ENCODE peak calls at places on chromosomes 5 and 9, in four cellular contexts. One of them, this sample, is unnamed.
A peak's percentile ranks its signal among the peaks of the same experiment; 100 is the strongest.

GRCh38 chr5:6358434-6358820 is 19.9 kb downstream of the MED10 start:
- DNase-seq in stimulated activated CD8-positive, alpha-beta memory T cell treated with anti-CD3 and anti-CD28 coated beads, Interleukin-15, amount 100 ng/mL, for 4 hours: no peak
- DNase-seq in aorta: no peak
- DNase-seq in nephron progenitor cell: no peak
- DNase-seq in this sample: no peak

GRCh38 chr9:5817776-5818336 is 15.1 kb downstream of the ERMP1 start:
- DNase-seq in stimulated activated CD8-positive, alpha-beta memory T cell treated with anti-CD3 and anti-CD28 coated beads, Interleukin-15, amount 100 ng/mL, for 4 hours: no peak
- DNase-seq in aorta: no peak
- DNase-seq in nephron progenitor cell: no peak
- DNase-seq in this sample: peak; percentile 52

GRCh38 chr5:97297063-97297715 is 114.1 kb upstream of the RIOK2 start:
- DNase-seq in stimulated activated CD8-positive, alpha-beta memory T cell treated with anti-CD3 and anti-CD28 coated beads, Interleukin-15, amount 100 ng/mL, for 4 hours: no peak
- DNase-seq in aorta: no peak
- DNase-seq in nephron progenitor cell: peak; percentile 38
- DNase-seq in this sample: peak; percentile 76

GRCh38 chr9:78543353-78543752 is 246.4 kb downstream of the PSAT1 start:
- DNase-seq in nephron progenitor cell: no peak
- DNase-seq in aorta: no peak
- DNase-seq in stimulated activated CD8-positive, alpha-beta memory T cell treated with anti-CD3 and anti-CD28 coated beads, Interleukin-15, amount 100 ng/mL, for 4 hours: no peak
- DNase-seq in this sample: no peak

GRCh38 chr9:35956646-35957045 is 1.3 kb downstream of the OR2S2 start:
- DNase-seq in aorta: no peak
- DNase-seq in stimulated activated CD8-positive, alpha-beta memory T cell treated with anti-CD3 and anti-CD28 coated beads, Interleukin-15, amount 100 ng/mL, for 4 hours: no peak
- DNase-seq in nephron progenitor cell: no peak
- DNase-seq in this sample: no peak

GRCh38 chr5:79511945-79512493 is 1.9 kb downstream of the HOMER1 start:
- DNase-seq in nephron progenitor cell: no peak
- DNase-seq in aorta: no peak
- DNase-seq in stimulated activated CD8-positive, alpha-beta memory T cell treated with anti-CD3 and anti-CD28 coated beads, Interleukin-15, amount 100 ng/mL, for 4 hours: no peak
- DNase-seq in this sample: no peak

GRCh38 chr9:6557883-6558282 is 87.6 kb downstream of the GLDC start:
- DNase-seq in nephron progenitor cell: no peak
- DNase-seq in stimulated activated CD8-positive, alpha-beta memory T cell treated with anti-CD3 and anti-CD28 coated beads, Interleukin-15, amount 100 ng/mL, for 4 hours: no peak
- DNase-seq in aorta: no peak
- DNase-seq in this sample: no peak

GRCh38 chr5:150181766-150182545 is 7.9 kb upstream of the SLC6A7 start:
- DNase-seq in aorta: no peak
- DNase-seq in nephron progenitor cell: no peak
- DNase-seq in stimulated activated CD8-positive, alpha-beta memory T cell treated with anti-CD3 and anti-CD28 coated beads, Interleukin-15, amount 100 ng/mL, for 4 hours: no peak
- DNase-seq in this sample: no peak

GRCh38 chr5:135138116-135138850 is 104.3 kb upstream of the PITX1 start:
- DNase-seq in aorta: no peak
- DNase-seq in nephron progenitor cell: no peak
- DNase-seq in stimulated activated CD8-positive, alpha-beta memory T cell treated with anti-CD3 and anti-CD28 coated beads, Interleukin-15, amount 100 ng/mL, for 4 hours: no peak
- DNase-seq in this sample: no peak

GRCh38 chr9:109304350-109304749 is 16.5 kb downstream of the EPB41L4B start:
- DNase-seq in nephron progenitor cell: no peak
- DNase-seq in aorta: no peak
- DNase-seq in stimulated activated CD8-positive, alpha-beta memory T cell treated with anti-CD3 and anti-CD28 coated beads, Interleukin-15, amount 100 ng/mL, for 4 hours: no peak
- DNase-seq in this sample: no peak

GRCh38 chr5:96320797-96321196 is 112.3 kb downstream of the PCSK1 start:
- DNase-seq in aorta: no peak
- DNase-seq in stimulated activated CD8-positive, alpha-beta memory T cell treated with anti-CD3 and anti-CD28 coated beads, Interleukin-15, amount 100 ng/mL, for 4 hours: no peak
- DNase-seq in nephron progenitor cell: no peak
- DNase-seq in this sample: no peak

GRCh38 chr5:131694926-131695325 is 59.9 kb upstream of the RAPGEF6 start:
- DNase-seq in stimulated activated CD8-positive, alpha-beta memory T cell treated with anti-CD3 and anti-CD28 coated beads, Interleukin-15, amount 100 ng/mL, for 4 hours: no peak
- DNase-seq in aorta: no peak
- DNase-seq in nephron progenitor cell: no peak
- DNase-seq in this sample: no peak

GRCh38 chr5:59062986-59063683 is 480.3 kb downstream of the RAB3C start:
- DNase-seq in aorta: no peak
- DNase-seq in stimulated activated CD8-positive, alpha-beta memory T cell treated with anti-CD3 and anti-CD28 coated beads, Interleukin-15, amount 100 ng/mL, for 4 hours: no peak
- DNase-seq in nephron progenitor cell: no peak
- DNase-seq in this sample: no peak

GRCh38 chr9:94783121-94783664 is 56.7 kb downstream of the AOPEP start:
- DNase-seq in stimulated activated CD8-positive, alpha-beta memory T cell treated with anti-CD3 and anti-CD28 coated beads, Interleukin-15, amount 100 ng/mL, for 4 hours: no peak
- DNase-seq in nephron progenitor cell: peak; percentile 60
- DNase-seq in aorta: peak; percentile 80
- DNase-seq in this sample: peak; percentile 60

GRCh38 chr5:81719743-81720142 is 31.2 kb downstream of the SSBP2 start:
- DNase-seq in nephron progenitor cell: no peak
- DNase-seq in aorta: no peak
- DNase-seq in stimulated activated CD8-positive, alpha-beta memory T cell treated with anti-CD3 and anti-CD28 coated beads, Interleukin-15, amount 100 ng/mL, for 4 hours: no peak
- DNase-seq in this sample: no peak

GRCh38 chr9:133782157-133783130 is 44.3 kb upstream of the SARDH start:
- DNase-seq in nephron progenitor cell: peak; percentile 87
- DNase-seq in aorta: peak; percentile 85
- DNase-seq in stimulated activated CD8-positive, alpha-beta memory T cell treated with anti-CD3 and anti-CD28 coated beads, Interleukin-15, amount 100 ng/mL, for 4 hours: peak; percentile 11
- DNase-seq in this sample: peak; percentile 58

GRCh38 chr9:15231788-15232635 is 75.0 kb downstream of the TTC39B start:
- DNase-seq in stimulated activated CD8-positive, alpha-beta memory T cell treated with anti-CD3 and anti-CD28 coated beads, Interleukin-15, amount 100 ng/mL, for 4 hours: no peak
- DNase-seq in aorta: no peak
- DNase-seq in nephron progenitor cell: peak; percentile 12
- DNase-seq in this sample: no peak

GRCh38 chr9:77793909-77794308 is 145.8 kb upstream of the GNA14 start:
- DNase-seq in nephron progenitor cell: no peak
- DNase-seq in stimulated activated CD8-positive, alpha-beta memory T cell treated with anti-CD3 and anti-CD28 coated beads, Interleukin-15, amount 100 ng/mL, for 4 hours: no peak
- DNase-seq in aorta: no peak
- DNase-seq in this sample: no peak

GRCh38 chr9:92324889-92325268 is 271 bp downstream of the NOL8 start:
- DNase-seq in nephron progenitor cell: no peak
- DNase-seq in aorta: peak; percentile 73
- DNase-seq in stimulated activated CD8-positive, alpha-beta memory T cell treated with anti-CD3 and anti-CD28 coated beads, Interleukin-15, amount 100 ng/mL, for 4 hours: no peak
- DNase-seq in this sample: no peak

GRCh38 chr5:8123559-8123958 is 254.6 kb downstream of the MTRR start:
- DNase-seq in aorta: no peak
- DNase-seq in stimulated activated CD8-positive, alpha-beta memory T cell treated with anti-CD3 and anti-CD28 coated beads, Interleukin-15, amount 100 ng/mL, for 4 hours: no peak
- DNase-seq in nephron progenitor cell: no peak
- DNase-seq in this sample: no peak

GRCh38 chr9:86075132-86075807 is 24.1 kb downstream of the GOLM1 start:
- DNase-seq in nephron progenitor cell: no peak
- DNase-seq in aorta: no peak
- DNase-seq in stimulated activated CD8-positive, alpha-beta memory T cell treated with anti-CD3 and anti-CD28 coated beads, Interleukin-15, amount 100 ng/mL, for 4 hours: no peak
- DNase-seq in this sample: peak; percentile 56

GRCh38 chr5:97071101-97071500 is 71.3 kb downstream of the LIX1 start:
- DNase-seq in nephron progenitor cell: no peak
- DNase-seq in aorta: peak; percentile 40
- DNase-seq in stimulated activated CD8-positive, alpha-beta memory T cell treated with anti-CD3 and anti-CD28 coated beads, Interleukin-15, amount 100 ng/mL, for 4 hours: no peak
- DNase-seq in this sample: peak; percentile 75

GRCh38 chr9:124012368-124013262 is 1.0 kb downstream of the LHX2 start:
- DNase-seq in stimulated activated CD8-positive, alpha-beta memory T cell treated with anti-CD3 and anti-CD28 coated beads, Interleukin-15, amount 100 ng/mL, for 4 hours: no peak
- DNase-seq in aorta: no peak
- DNase-seq in nephron progenitor cell: peak; percentile 44
- DNase-seq in this sample: no peak

GRCh38 chr5:85000671-85001070 is 616.0 kb upstream of the EDIL3 start:
- DNase-seq in nephron progenitor cell: no peak
- DNase-seq in aorta: no peak
- DNase-seq in stimulated activated CD8-positive, alpha-beta memory T cell treated with anti-CD3 and anti-CD28 coated beads, Interleukin-15, amount 100 ng/mL, for 4 hours: no peak
- DNase-seq in this sample: no peak

This sample was measured in MV-4-11.